ENCODE peak calls at places on chromosome 6, in eight cellular contexts. T, Z, S, L, G, V, B and A are unnamed samples.
A peak's percentile ranks its signal among the peaks of the same experiment; 100 is the strongest.

GRCh38 chr6:38169826-38170526 is 350.4 kb downstream of the ZFAND3 start:
- DNase-seq in T (peak; percentile 27), Z (no peak), S (no peak), L (no peak), G (peak; percentile 23), V (no peak), B (peak; percentile 65), A (no peak)

GRCh38 chr6:33513213-33513612 is 58.8 kb downstream of the ZBTB9 start:
- DNase-seq in T (no peak), Z (no peak), S (no peak), L (no peak), G (no peak), V (no peak), B (no peak), A (no peak)

GRCh38 chr6:65289491-65289890 is 417.5 kb downstream of the EYS start:
- DNase-seq in T (no peak), Z (no peak), S (no peak), L (no peak), G (no peak), V (no peak), B (no peak), A (no peak)

GRCh38 chr6:35718354-35718695 is 18.5 kb upstream of the ARMC12 start:
- DNase-seq in T (no peak), Z (no peak), S (no peak), L (no peak), G (no peak), V (no peak), B (no peak), A (no peak)

GRCh38 chr6:3813918-3814317 is 35.3 kb upstream of the FAM50B start:
- DNase-seq in T (no peak), Z (no peak), S (no peak), L (no peak), G (no peak), V (no peak), B (no peak), A (no peak)

GRCh38 chr6:159074120-159074684 is 29.4 kb upstream of the TAGAP start:
- DNase-seq in T (no peak), Z (no peak), S (peak; percentile 63), L (no peak), G (no peak), V (no peak), B (no peak), A (no peak)

GRCh38 chr6:4103929-4104328 is 25.0 kb upstream of the FAM217A start:
- DNase-seq in T (peak; percentile 75), Z (peak; percentile 55), S (no peak), L (no peak), G (no peak), V (peak; percentile 52), B (no peak), A (no peak)

GRCh38 chr6:110509617-110510231 is 33.3 kb upstream of the SLC22A16 start:
- DNase-seq in T (peak; percentile 33), Z (peak; percentile 29), S (no peak), L (no peak), G (no peak), V (peak; percentile 43), B (no peak), A (no peak)

GRCh38 chr6:166707045-166707444 is 80.0 kb upstream of the RPS6KA2 start:
- DNase-seq in T (peak; percentile 72), Z (peak; percentile 76), S (peak; percentile 71), L (no peak), G (no peak), V (peak; percentile 68), B (peak; percentile 72), A (no peak)

GRCh38 chr6:82248233-82248735 is 740 bp upstream of the IBTK start:
- DNase-seq in T (peak; percentile 68), Z (peak; percentile 68), S (no peak), L (no peak), G (no peak), V (peak; percentile 31), B (peak; percentile 82), A (no peak)

GRCh38 chr6:55713411-55713810 is 134.4 kb upstream of the HMGCLL1 start:
- DNase-seq in T (no peak), Z (no peak), S (no peak), L (no peak), G (no peak), V (no peak), B (no peak), A (no peak)

GRCh38 chr6:47034421-47034820 is 7.7 kb downstream of the ADGRF1 start:
- DNase-seq in T (no peak), Z (no peak), S (no peak), L (no peak), G (no peak), V (no peak), B (no peak), A (no peak)

GRCh38 chr6:105616521-105616920 is 213.6 kb upstream of the PREP start:
- DNase-seq in T (no peak), Z (no peak), S (no peak), L (no peak), G (no peak), V (no peak), B (no peak), A (no peak)

GRCh38 chr6:139325003-139325600 is 33.3 kb upstream of the TXLNB start:
- DNase-seq in T (no peak), Z (no peak), S (no peak), L (no peak), G (no peak), V (no peak), B (no peak), A (no peak)

GRCh38 chr6:15662246-15663056 is at the start of gene DTNBP1:
- DNase-seq in T (peak; percentile 78), Z (peak; percentile 78), S (peak; percentile 89), L (peak; percentile 68), G (peak; percentile 87), V (peak; percentile 87), B (peak; percentile 87), A (peak; percentile 82)
- H3K27ac ChIP-seq in T (peak within 1 kb of the TSS; percentile 67), Z (peak within 1 kb of the TSS; percentile 82), S (no peak within 1 kb of the TSS), L (peak within 1 kb of the TSS; percentile 92), G (peak within 1 kb of the TSS; percentile 63), V (peak within 1 kb of the TSS; percentile 93), B (peak within 1 kb of the TSS; percentile 58), A (peak within 1 kb of the TSS; percentile 77)

DNA sequence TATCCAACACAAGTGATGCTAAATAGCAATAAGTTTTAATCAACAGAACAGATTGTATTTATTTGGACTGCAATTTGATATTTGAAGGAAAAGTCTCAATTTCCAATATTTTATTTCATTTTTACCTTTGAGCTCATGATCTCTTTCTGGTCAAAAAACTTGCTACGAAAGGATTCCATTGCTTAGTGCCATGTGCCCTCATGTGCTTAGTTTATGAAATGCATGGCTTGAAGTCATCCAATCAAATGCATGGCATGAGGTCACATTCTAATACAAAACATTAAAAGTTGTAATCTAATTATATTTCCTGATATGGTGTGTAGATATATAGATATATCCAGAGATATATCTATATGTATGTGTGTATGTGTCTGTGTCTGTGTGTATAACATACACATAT is 321.2 kb upstream of the ADGRB3 start:
- DNase-seq in T (no peak), Z (no peak), S (peak; percentile 4), L (no peak), G (no peak), V (no peak), B (no peak), A (no peak)
- TF ChIP-seq CTCF in T (no peak), Z (no peak), S (peak; percentile 48), L (no peak), G (no peak), V (no peak), B (no peak), A (peak; percentile 10)

GRCh38 chr6:85453490-85453889 is 3.6 kb downstream of the NT5E start:
- DNase-seq in T (no peak), Z (no peak), S (no peak), L (no peak), G (no peak), V (no peak), B (no peak), A (no peak)

GRCh38 chr6:85451586-85452306 is 1.9 kb downstream of the NT5E start:
- DNase-seq in T (no peak), Z (no peak), S (no peak), L (no peak), G (no peak), V (no peak), B (no peak), A (no peak)

GRCh38 chr6:85452441-85452881 is 2.6 kb downstream of the NT5E start:
- DNase-seq in T (no peak), Z (no peak), S (no peak), L (no peak), G (no peak), V (no peak), B (no peak), A (no peak)

GRCh38 chr6:85450578-85450884 is 648 bp downstream of the NT5E start:
- DNase-seq in T (no peak), Z (no peak), S (no peak), L (no peak), G (no peak), V (no peak), B (no peak), A (no peak)

GRCh38 chr6:85453052-85453451 is 3.2 kb downstream of the NT5E start:
- DNase-seq in T (no peak), Z (no peak), S (no peak), L (no peak), G (no peak), V (no peak), B (no peak), A (no peak)
- H3K4me3 ChIP-seq in T (no peak overlapping the region), Z (no peak overlapping the region), S (no peak overlapping the region), L (no peak overlapping the region), G (no peak overlapping the region), V (no peak overlapping the region), B (no peak overlapping the region), A (peak overlapping the region; percentile 85)

GRCh38 chr6:144690109-144690508 is 405.0 kb downstream of the UTRN start:
- DNase-seq in T (no peak), Z (no peak), S (no peak), L (no peak), G (no peak), V (no peak), B (no peak), A (no peak)

GRCh38 chr6:144683216-144684070 is 398.3 kb downstream of the UTRN start:
- DNase-seq in T (no peak), Z (no peak), S (no peak), L (no peak), G (no peak), V (no peak), B (no peak), A (no peak)

GRCh38 chr6:144689503-144690040 is 404.4 kb downstream of the UTRN start:
- DNase-seq in T (no peak), Z (no peak), S (no peak), L (no peak), G (no peak), V (no peak), B (no peak), A (no peak)

GRCh38 chr6:144690659-144691058 is 405.5 kb downstream of the UTRN start:
- DNase-seq in T (no peak), Z (no peak), S (no peak), L (no peak), G (no peak), V (no peak), B (no peak), A (no peak)

DNA sequence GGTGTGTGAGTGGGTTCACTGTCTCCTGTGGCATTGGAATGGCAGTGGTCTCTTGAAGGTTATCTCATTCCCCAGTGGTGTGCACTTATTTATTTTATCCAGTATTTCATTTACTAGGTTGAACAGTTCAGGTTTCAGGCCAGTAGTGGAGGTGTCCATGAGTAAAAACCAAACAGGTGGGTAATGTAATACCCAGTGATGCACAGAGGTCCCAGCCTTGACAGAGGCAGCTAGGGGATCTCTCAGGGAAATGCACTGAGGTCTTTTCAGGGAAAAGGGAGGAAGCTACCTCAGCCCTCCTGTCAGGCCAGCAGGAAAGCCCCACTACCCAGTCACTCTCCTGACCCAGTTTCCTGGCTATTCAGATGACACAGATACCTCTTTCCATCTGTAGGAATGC is 403.6 kb downstream of the UTRN start:
- DNase-seq in T (no peak), Z (no peak), S (no peak), L (no peak), G (no peak), V (no peak), B (no peak), A (no peak)
- H3K27ac ChIP-seq in T (no peak overlapping the region), Z (no peak overlapping the region), S (no peak overlapping the region), L (no peak overlapping the region), G (no peak overlapping the region), V (no peak overlapping the region), B (no peak overlapping the region), A (no peak overlapping the region)